ENCODE peak calls at places on chromosomes 6 and 20, in nine cellular contexts. U, V, Y, E, P, C, O, Z and N are unnamed samples.

GRCh38 chr6:167350322-167350721 is 25.4 kb downstream of the TTLL2 start:
- DNase-seq in U (no peak), V (no peak), Y (no peak), E (no peak), P (no peak), C (no peak), O (no peak), Z (no peak), N (peak; percentile 11)

GRCh38 chr6:40620546-40620945 is 33.4 kb upstream of the LRFN2 start:
- DNase-seq in U (no peak), V (no peak), Y (no peak), E (no peak), P (no peak), C (no peak), O (no peak), Z (no peak), N (no peak)

GRCh38 chr20:46965477-46965876 is 70.8 kb downstream of the EYA2 start:
- DNase-seq in U (no peak), V (no peak), Y (no peak), E (no peak), P (peak; percentile 84), C (no peak), O (no peak), Z (peak; percentile 61), N (no peak)

GRCh38 chr6:2616796-2617195 is 133.9 kb downstream of the MYLK4 start:
- DNase-seq in U (no peak), V (no peak), Y (no peak), E (no peak), P (no peak), C (no peak), O (no peak), Z (no peak), N (no peak)

GRCh38 chr20:54086444-54087134 is 16.2 kb upstream of the BCAS1 start:
- DNase-seq in U (no peak), V (no peak), Y (no peak), E (no peak), P (no peak), C (no peak), O (no peak), Z (no peak), N (no peak)

GRCh38 chr20:46062621-46063020 is 27.1 kb downstream of the NCOA5 start:
- DNase-seq in U (no peak), V (no peak), Y (no peak), E (no peak), P (no peak), C (no peak), O (no peak), Z (no peak), N (no peak)

GRCh38 chr6:131995924-131996323 is 44.8 kb upstream of the CCN2 start:
- DNase-seq in U (no peak), V (no peak), Y (no peak), E (peak; percentile 69), P (no peak), C (no peak), O (no peak), Z (no peak), N (no peak)

GRCh38 chr20:57378107-57378506 is 13.1 kb upstream of the RBM38 start:
- DNase-seq in U (no peak), V (no peak), Y (no peak), E (no peak), P (peak; percentile 17), C (no peak), O (no peak), Z (no peak), N (no peak)

GRCh38 chr6:163151212-163151611 is 263.3 kb upstream of the QKI start:
- DNase-seq in U (no peak), V (no peak), Y (no peak), E (no peak), P (no peak), C (no peak), O (no peak), Z (no peak), N (no peak)

GRCh38 chr6:150169609-150170008 is 26.8 kb downstream of the PPP1R14C start:
- DNase-seq in U (no peak), V (no peak), Y (no peak), E (no peak), P (no peak), C (no peak), O (no peak), Z (no peak), N (no peak)

GRCh38 chr20:31566658-31567379 is 38.3 kb upstream of the ID1 start:
- DNase-seq in U (peak; percentile 67), V (no peak), Y (peak; percentile 87), E (no peak), P (peak; percentile 63), C (no peak), O (peak; percentile 69), Z (no peak), N (no peak)

GRCh38 chr6:153328194-153328593 is 197.1 kb upstream of the RGS17 start:
- DNase-seq in U (no peak), V (no peak), Y (no peak), E (no peak), P (peak; percentile 26), C (no peak), O (no peak), Z (no peak), N (no peak)

GRCh38 chr6:44000164-44000842 is 126.9 kb downstream of the MRPL14 start:
- DNase-seq in U (peak; percentile 19), V (peak; percentile 52), Y (no peak), E (no peak), P (no peak), C (no peak), O (no peak), Z (peak; percentile 87), N (no peak)

GRCh38 chr6:113586966-113587699 is 270.0 kb upstream of the MARCKS start:
- DNase-seq in U (no peak), V (no peak), Y (no peak), E (no peak), P (no peak), C (no peak), O (no peak), Z (no peak), N (no peak)

GRCh38 chr6:82085701-82086100 is 161.8 kb downstream of the IBTK start:
- DNase-seq in U (no peak), V (no peak), Y (no peak), E (no peak), P (no peak), C (no peak), O (no peak), Z (no peak), N (no peak)

GRCh38 chr20:19380211-19380610 is 167.8 kb downstream of the SLC24A3 start:
- DNase-seq in U (no peak), V (no peak), Y (no peak), E (no peak), P (no peak), C (no peak), O (no peak), Z (no peak), N (no peak)
- H3K36me3 ChIP-seq in U (no peaks in the 10 kb centered on the region), V (no peaks in the 10 kb centered on the region), Y (no peaks in the 10 kb centered on the region), E (no peaks in the 10 kb centered on the region), P (no peaks in the 10 kb centered on the region), C (no peaks in the 10 kb centered on the region), O (no peaks in the 10 kb centered on the region), Z (no peaks in the 10 kb centered on the region), N (no peaks in the 10 kb centered on the region)

GRCh38 chr6:118252474-118252873 is 295.6 kb upstream of the PLN start:
- DNase-seq in U (peak; percentile 3), V (no peak), Y (peak; percentile 43), E (no peak), P (no peak), C (no peak), O (no peak), Z (no peak), N (no peak)
- TF ChIP-seq CTCF in U (peak; percentile 55), V (no peak), Y (peak; percentile 50), E (no peak), P (no peak), C (no peak), O (no peak), Z (no peak), N (no peak)

GRCh38 chr6:107447663-107448216 is 11.6 kb downstream of the PDSS2 start:
- DNase-seq in U (peak; percentile 23), V (no peak), Y (no peak), E (no peak), P (no peak), C (no peak), O (no peak), Z (no peak), N (no peak)
- H3K36me3 ChIP-seq in U (peaks cover 71% of the 10 kb centered on the region), V (no peaks in the 10 kb centered on the region), Y (no peaks in the 10 kb centered on the region), E (no peaks in the 10 kb centered on the region), P (no peaks in the 10 kb centered on the region), C (no peaks in the 10 kb centered on the region), O (no peaks in the 10 kb centered on the region), Z (no peaks in the 10 kb centered on the region), N (no peaks in the 10 kb centered on the region)

GRCh38 chr20:37695684-37696342 is 2.0 kb downstream of the CTNNBL1 start:
- DNase-seq in U (no peak), V (no peak), Y (no peak), E (no peak), P (no peak), C (no peak), O (no peak), Z (no peak), N (no peak)

GRCh38 chr20:37692447-37693166 is 1.2 kb upstream of the CTNNBL1 start:
- DNase-seq in U (no peak), V (no peak), Y (no peak), E (no peak), P (no peak), C (no peak), O (no peak), Z (no peak), N (no peak)

GRCh38 chr20:37690626-37691369 is 3.0 kb upstream of the CTNNBL1 start:
- DNase-seq in U (no peak), V (no peak), Y (no peak), E (no peak), P (no peak), C (no peak), O (no peak), Z (no peak), N (no peak)

GRCh38 chr20:37693203-37693602 is 627 bp upstream of the CTNNBL1 start:
- DNase-seq in U (no peak), V (no peak), Y (no peak), E (no peak), P (no peak), C (no peak), O (no peak), Z (no peak), N (no peak)

DNA sequence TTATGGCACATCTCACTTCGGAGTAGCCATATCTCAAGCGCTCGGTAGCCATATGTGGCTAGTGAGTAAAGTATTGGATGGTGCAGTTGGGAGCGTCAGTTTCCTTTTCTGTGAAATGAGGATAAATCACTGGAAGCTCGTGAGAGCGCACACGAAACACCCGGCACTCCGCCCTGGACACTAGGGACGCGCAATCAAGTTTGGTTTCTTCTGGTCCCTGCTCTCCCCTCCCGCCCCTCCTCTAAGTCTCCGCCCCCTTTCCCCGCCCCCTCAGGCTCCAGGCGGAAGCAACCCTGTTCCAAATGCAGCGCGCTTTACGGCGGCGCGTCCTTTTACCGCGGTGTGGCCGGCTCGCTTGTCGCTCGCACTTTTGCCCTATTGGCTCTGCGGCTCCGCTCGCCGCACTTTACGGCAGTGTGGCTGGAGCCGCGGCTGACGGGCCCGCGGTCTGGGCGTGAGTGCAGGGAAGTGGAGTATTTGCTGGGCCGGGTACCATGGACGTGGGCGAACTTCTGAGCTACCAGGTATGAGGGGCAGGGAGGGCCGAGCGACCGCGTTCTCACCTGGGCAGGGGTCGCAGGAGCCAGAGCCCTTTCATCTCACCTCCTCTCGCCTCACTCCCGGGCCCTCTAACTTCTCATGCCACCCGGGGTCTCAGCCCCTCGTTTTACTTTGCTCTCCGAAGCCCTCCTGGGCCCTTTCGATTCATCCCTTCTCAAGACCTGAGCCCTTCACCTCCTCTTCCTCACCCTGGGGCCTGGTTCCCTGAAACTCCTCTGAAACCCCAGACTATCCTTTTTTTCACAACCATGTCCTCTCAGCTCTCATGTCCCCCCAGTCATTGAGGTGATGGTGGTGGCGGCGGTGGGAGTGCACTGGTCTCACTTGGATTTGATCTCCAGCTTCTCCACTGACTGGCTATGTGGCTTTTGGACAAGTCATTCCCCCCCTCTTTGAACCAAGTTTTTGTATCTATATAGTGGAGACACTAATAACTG is at the start of gene CTNNBL1:
- DNase-seq in U (peak; percentile 97), V (peak; percentile 99), Y (peak; percentile 98), E (peak; percentile 88), P (peak; percentile 98), C (peak; percentile 94), O (peak; percentile 99), Z (peak; percentile 99), N (peak; percentile 100)
- TF ChIP-seq CTCF in U (no peak), V (no peak), Y (no peak), E (no peak), P (no peak), C (no peak), O (no peak), Z (no peak), N (no peak)